ENCODE peak calls at places on chromosomes 12 and 14, in ten cellular contexts. One of them, this sample, is unnamed.
A peak's percentile ranks its signal among the peaks of the same experiment; 100 is the strongest.

GRCh38 chr12:81077329-81077685 is 572 bp upstream of the ACSS3 start:
- DNase-seq in transverse colon: no peak
- DNase-seq in Peyer's patch: no peak
- DNase-seq in cardiac muscle cell: peak; percentile 60
- DNase-seq in body of pancreas: no peak
- DNase-seq in AG04450: no peak
- DNase-seq in GM23338: peak; percentile 91
- DNase-seq in DND-41: no peak
- DNase-seq in uterus: peak; percentile 49
- DNase-seq in tibial nerve: peak; percentile 25
- DNase-seq in this sample: no peak

GRCh38 chr14:100428727-100429126 is 105.6 kb downstream of the SLC25A47 start:
- DNase-seq in Peyer's patch: no peak
- DNase-seq in GM23338: no peak
- DNase-seq in DND-41: no peak
- DNase-seq in cardiac muscle cell: no peak
- DNase-seq in uterus: no peak
- DNase-seq in tibial nerve: no peak
- DNase-seq in transverse colon: no peak
- DNase-seq in AG04450: no peak
- DNase-seq in body of pancreas: no peak
- DNase-seq in this sample: no peak

GRCh38 chr12:3241621-3242020 is 164.4 kb downstream of the TSPAN9 start:
- DNase-seq in transverse colon: no peak
- DNase-seq in body of pancreas: peak; percentile 22
- DNase-seq in GM23338: no peak
- DNase-seq in cardiac muscle cell: no peak
- DNase-seq in AG04450: no peak
- DNase-seq in Peyer's patch: no peak
- DNase-seq in DND-41: no peak
- DNase-seq in uterus: no peak
- DNase-seq in tibial nerve: no peak
- DNase-seq in this sample: no peak

GRCh38 chr12:30813741-30814687 is 59.3 kb upstream of the CAPRIN2 start:
- DNase-seq in tibial nerve: no peak
- DNase-seq in DND-41: no peak
- DNase-seq in uterus: no peak
- DNase-seq in GM23338: no peak
- DNase-seq in transverse colon: no peak
- DNase-seq in AG04450: no peak
- DNase-seq in Peyer's patch: no peak
- DNase-seq in body of pancreas: no peak
- DNase-seq in cardiac muscle cell: no peak
- DNase-seq in this sample: no peak

GRCh38 chr12:132152921-132153321 is 8.7 kb downstream of the NOC4L start:
- DNase-seq in transverse colon: peak; percentile 6
- DNase-seq in body of pancreas: no peak
- DNase-seq in AG04450: no peak
- DNase-seq in Peyer's patch: no peak
- DNase-seq in tibial nerve: no peak
- DNase-seq in uterus: no peak
- DNase-seq in DND-41: no peak
- DNase-seq in cardiac muscle cell: no peak
- DNase-seq in GM23338: no peak
- DNase-seq in this sample: no peak

GRCh38 chr14:100554696-100555320 is 32.4 kb downstream of the BEGAIN start:
- DNase-seq in uterus: no peak
- DNase-seq in AG04450: no peak
- DNase-seq in GM23338: no peak
- DNase-seq in tibial nerve: no peak
- DNase-seq in cardiac muscle cell: no peak
- DNase-seq in body of pancreas: no peak
- DNase-seq in Peyer's patch: no peak
- DNase-seq in transverse colon: no peak
- DNase-seq in DND-41: no peak
- DNase-seq in this sample: no peak

GRCh38 chr12:112146123-112146522 is 20.8 kb downstream of the TRAFD1 start:
- DNase-seq in cardiac muscle cell: no peak
- DNase-seq in tibial nerve: no peak
- DNase-seq in transverse colon: no peak
- DNase-seq in GM23338: no peak
- DNase-seq in uterus: no peak
- DNase-seq in Peyer's patch: no peak
- DNase-seq in DND-41: no peak
- DNase-seq in body of pancreas: no peak
- DNase-seq in AG04450: no peak
- DNase-seq in this sample: peak; percentile 31

GRCh38 chr14:99230271-99231141 is 41.5 kb downstream of the BCL11B start:
- DNase-seq in transverse colon: peak; percentile 45
- DNase-seq in Peyer's patch: no peak
- DNase-seq in uterus: no peak
- DNase-seq in GM23338: peak; percentile 69
- DNase-seq in DND-41: peak; percentile 31
- DNase-seq in body of pancreas: peak; percentile 13
- DNase-seq in tibial nerve: no peak
- DNase-seq in cardiac muscle cell: no peak
- DNase-seq in AG04450: no peak
- DNase-seq in this sample: no peak

GRCh38 chr12:14768823-14769405 is 34.4 kb downstream of the WBP11 start:
- DNase-seq in transverse colon: peak; percentile 29
- DNase-seq in Peyer's patch: no peak
- DNase-seq in cardiac muscle cell: no peak
- DNase-seq in GM23338: peak; percentile 59
- DNase-seq in tibial nerve: peak; percentile 7
- DNase-seq in body of pancreas: peak; percentile 61
- DNase-seq in AG04450: no peak
- DNase-seq in uterus: peak; percentile 17
- DNase-seq in DND-41: no peak
- DNase-seq in this sample: peak; percentile 39

GRCh38 chr14:52355016-52355430 is 40.9 kb downstream of the PTGER2 start:
- DNase-seq in tibial nerve: no peak
- DNase-seq in cardiac muscle cell: no peak
- DNase-seq in DND-41: peak; percentile 37
- DNase-seq in body of pancreas: no peak
- DNase-seq in transverse colon: no peak
- DNase-seq in AG04450: peak; percentile 85
- DNase-seq in Peyer's patch: no peak
- DNase-seq in GM23338: no peak
- DNase-seq in uterus: no peak
- DNase-seq in this sample: no peak

GRCh38 chr12:52591521-52591920 is 9.7 kb downstream of the KRT72 start:
- DNase-seq in transverse colon: no peak
- DNase-seq in cardiac muscle cell: no peak
- DNase-seq in DND-41: no peak
- DNase-seq in body of pancreas: no peak
- DNase-seq in Peyer's patch: no peak
- DNase-seq in GM23338: no peak
- DNase-seq in uterus: no peak
- DNase-seq in AG04450: no peak
- DNase-seq in tibial nerve: no peak
- DNase-seq in this sample: no peak

GRCh38 chr12:17304503-17305347 is 698.8 kb upstream of the LMO3 start:
- DNase-seq in body of pancreas: no peak
- DNase-seq in GM23338: no peak
- DNase-seq in AG04450: no peak
- DNase-seq in tibial nerve: no peak
- DNase-seq in Peyer's patch: no peak
- DNase-seq in DND-41: no peak
- DNase-seq in uterus: no peak
- DNase-seq in transverse colon: no peak
- DNase-seq in cardiac muscle cell: no peak
- DNase-seq in this sample: no peak

GRCh38 chr14:56268653-56269052 is 150.4 kb downstream of the PELI2 start:
- DNase-seq in GM23338: peak; percentile 3
- DNase-seq in tibial nerve: no peak
- DNase-seq in cardiac muscle cell: no peak
- DNase-seq in AG04450: no peak
- DNase-seq in body of pancreas: no peak
- DNase-seq in transverse colon: no peak
- DNase-seq in Peyer's patch: no peak
- DNase-seq in uterus: no peak
- DNase-seq in DND-41: no peak
- DNase-seq in this sample: no peak

GRCh38 chr14:56262530-56262929 is 144.3 kb downstream of the PELI2 start:
- DNase-seq in uterus: no peak
- DNase-seq in body of pancreas: no peak
- DNase-seq in DND-41: no peak
- DNase-seq in AG04450: no peak
- DNase-seq in GM23338: no peak
- DNase-seq in Peyer's patch: no peak
- DNase-seq in cardiac muscle cell: no peak
- DNase-seq in transverse colon: no peak
- DNase-seq in tibial nerve: no peak
- DNase-seq in this sample: no peak

GRCh38 chr14:56273151-56273550 is 154.9 kb downstream of the PELI2 start:
- DNase-seq in GM23338: no peak
- DNase-seq in AG04450: no peak
- DNase-seq in DND-41: no peak
- DNase-seq in body of pancreas: peak; percentile 16
- DNase-seq in tibial nerve: no peak
- DNase-seq in transverse colon: no peak
- DNase-seq in cardiac muscle cell: no peak
- DNase-seq in uterus: no peak
- DNase-seq in Peyer's patch: no peak
- DNase-seq in this sample: no peak

GRCh38 chr14:56271988-56272387 is 153.8 kb downstream of the PELI2 start:
- DNase-seq in body of pancreas: no peak
- DNase-seq in tibial nerve: no peak
- DNase-seq in GM23338: no peak
- DNase-seq in DND-41: no peak
- DNase-seq in Peyer's patch: no peak
- DNase-seq in cardiac muscle cell: no peak
- DNase-seq in transverse colon: no peak
- DNase-seq in uterus: no peak
- DNase-seq in AG04450: no peak
- DNase-seq in this sample: no peak

GRCh38 chr14:56268039-56268438 is 149.8 kb downstream of the PELI2 start:
- DNase-seq in GM23338: no peak
- DNase-seq in AG04450: no peak
- DNase-seq in body of pancreas: no peak
- DNase-seq in transverse colon: no peak
- DNase-seq in Peyer's patch: no peak
- DNase-seq in DND-41: no peak
- DNase-seq in tibial nerve: no peak
- DNase-seq in uterus: no peak
- DNase-seq in cardiac muscle cell: no peak
- DNase-seq in this sample: no peak
- H3K27ac ChIP-seq in GM23338: no peak overlapping the region
- H3K27ac ChIP-seq in AG04450: no peak overlapping the region
- H3K27ac ChIP-seq in body of pancreas: no peak overlapping the region
- H3K27ac ChIP-seq in transverse colon: no peak overlapping the region
- H3K27ac ChIP-seq in Peyer's patch: no peak overlapping the region
- H3K27ac ChIP-seq in DND-41: no peak overlapping the region
- H3K27ac ChIP-seq in tibial nerve: no peak overlapping the region
- H3K27ac ChIP-seq in uterus: no peak overlapping the region
- H3K27ac ChIP-seq in cardiac muscle cell: no peak overlapping the region
- H3K27ac ChIP-seq in this sample: no peak overlapping the region

DNA sequence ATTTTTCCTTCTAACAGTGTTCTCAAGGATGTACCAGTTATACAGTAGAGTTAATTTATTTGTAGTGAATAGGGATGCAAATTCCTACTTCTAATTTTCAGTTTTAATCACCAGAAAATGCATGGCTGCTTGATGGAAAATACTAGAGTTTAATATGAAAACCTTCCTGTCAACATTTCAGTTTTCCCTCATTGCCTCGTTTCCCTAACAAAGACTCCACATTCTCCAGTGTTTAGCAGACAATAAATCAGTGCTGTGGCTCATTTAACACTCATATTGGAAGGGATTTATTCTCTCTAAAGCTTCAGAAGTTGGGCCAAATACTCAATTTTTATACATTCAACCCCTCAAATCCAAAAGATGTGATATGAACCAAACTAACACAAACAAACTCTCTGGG is 482.4 kb downstream of the FLRT2 start:
- DNase-seq in DND-41: no peak
- DNase-seq in cardiac muscle cell: no peak
- DNase-seq in Peyer's patch: no peak
- DNase-seq in uterus: no peak
- DNase-seq in transverse colon: no peak
- DNase-seq in tibial nerve: no peak
- DNase-seq in AG04450: no peak
- DNase-seq in body of pancreas: no peak
- DNase-seq in GM23338: peak; percentile 24
- DNase-seq in this sample: no peak
- H3K27ac ChIP-seq in DND-41: no peak overlapping the region
- H3K27ac ChIP-seq in cardiac muscle cell: no peak overlapping the region
- H3K27ac ChIP-seq in Peyer's patch: no peak overlapping the region
- H3K27ac ChIP-seq in uterus: no peak overlapping the region
- H3K27ac ChIP-seq in transverse colon: no peak overlapping the region
- H3K27ac ChIP-seq in tibial nerve: no peak overlapping the region
- H3K27ac ChIP-seq in AG04450: no peak overlapping the region
- H3K27ac ChIP-seq in body of pancreas: no peak overlapping the region
- H3K27ac ChIP-seq in GM23338: no peak overlapping the region
- H3K27ac ChIP-seq in this sample: no peak overlapping the region

DNA sequence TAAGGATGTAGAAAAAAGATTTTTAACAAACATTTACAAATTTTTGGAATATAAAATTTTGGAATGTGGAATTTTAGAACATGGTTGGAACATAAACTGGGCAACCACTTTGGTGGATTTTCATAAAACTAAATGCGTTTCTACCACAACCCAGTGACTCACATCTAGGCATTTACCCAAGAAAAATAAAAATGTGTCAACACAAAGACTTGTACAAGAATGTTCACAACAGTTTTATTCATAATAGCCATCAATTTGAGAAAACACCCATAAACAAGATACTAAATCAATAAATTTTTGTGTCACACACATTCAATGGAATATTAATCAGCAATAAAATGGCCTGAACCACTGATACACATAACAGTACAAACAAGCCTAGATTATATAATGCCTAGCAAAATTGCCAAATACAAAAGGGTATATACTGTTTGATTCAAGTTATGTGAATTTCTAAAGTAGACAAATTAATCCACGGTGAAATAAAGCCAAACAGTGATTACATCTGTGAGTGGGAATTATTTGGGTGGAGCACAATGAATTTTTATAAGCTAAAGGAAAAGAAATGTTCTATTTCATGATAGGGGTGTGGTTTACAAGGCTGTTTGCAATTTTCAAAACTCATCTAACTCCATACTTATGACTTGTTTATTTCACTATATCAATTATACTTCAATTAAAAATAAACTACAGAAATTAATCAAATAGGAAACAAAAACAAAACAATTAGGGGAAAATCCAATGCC is 415.2 kb upstream of the OR4E1 start:
- DNase-seq in uterus: no peak
- DNase-seq in GM23338: no peak
- DNase-seq in cardiac muscle cell: no peak
- DNase-seq in AG04450: no peak
- DNase-seq in Peyer's patch: no peak
- DNase-seq in transverse colon: no peak
- DNase-seq in tibial nerve: no peak
- DNase-seq in body of pancreas: no peak
- DNase-seq in DND-41: no peak
- DNase-seq in this sample: no peak
- H3K27ac ChIP-seq in uterus: peak overlapping the region; percentile 80
- H3K27ac ChIP-seq in GM23338: no peak overlapping the region
- H3K27ac ChIP-seq in cardiac muscle cell: no peak overlapping the region
- H3K27ac ChIP-seq in AG04450: no peak overlapping the region
- H3K27ac ChIP-seq in Peyer's patch: no peak overlapping the region
- H3K27ac ChIP-seq in transverse colon: peak overlapping the region; percentile 39
- H3K27ac ChIP-seq in tibial nerve: peak overlapping the region; percentile 82
- H3K27ac ChIP-seq in body of pancreas: no peak overlapping the region
- H3K27ac ChIP-seq in DND-41: no peak overlapping the region
- H3K27ac ChIP-seq in this sample: no peak overlapping the region

GRCh38 chr14:29111554-29111953 is 345.0 kb downstream of the FOXG1 start:
- DNase-seq in GM23338: peak; percentile 2
- DNase-seq in transverse colon: no peak
- DNase-seq in body of pancreas: no peak
- DNase-seq in DND-41: no peak
- DNase-seq in cardiac muscle cell: no peak
- DNase-seq in AG04450: no peak
- DNase-seq in Peyer's patch: no peak
- DNase-seq in tibial nerve: no peak
- DNase-seq in uterus: no peak
- DNase-seq in this sample: no peak
- H3K27ac ChIP-seq in GM23338: no peak overlapping the region
- H3K27ac ChIP-seq in transverse colon: no peak overlapping the region
- H3K27ac ChIP-seq in body of pancreas: no peak overlapping the region
- H3K27ac ChIP-seq in DND-41: no peak overlapping the region
- H3K27ac ChIP-seq in cardiac muscle cell: no peak overlapping the region
- H3K27ac ChIP-seq in AG04450: no peak overlapping the region
- H3K27ac ChIP-seq in Peyer's patch: no peak overlapping the region
- H3K27ac ChIP-seq in tibial nerve: no peak overlapping the region
- H3K27ac ChIP-seq in uterus: no peak overlapping the region
- H3K27ac ChIP-seq in this sample: no peak overlapping the region

This sample was measured in Karpas-422.